ENCODE peak calls at places on chromosome 9, in ten cellular contexts. One of them, this sample, is unnamed. For H3K4me1, H3K9me3 and H3K36me3, the result is how much of the 10 kb centered on the place peaks cover.

GRCh38 chr9:36676823-36677521 is 104.3 kb downstream of the MELK start:
- DNase-seq in prostate gland: no peak
- DNase-seq in fibroblast of lung: no peak
- DNase-seq in PC-9: no peak
- DNase-seq in hepatocyte: no peak
- DNase-seq in HAP-1: no peak
- DNase-seq in heart right ventricle: no peak
- DNase-seq in neural progenitor cell: no peak
- DNase-seq in tibial artery: no peak
- DNase-seq in A673: peak
- DNase-seq in this sample: no peak

GRCh38 chr9:104276709-104277245 is 182.7 kb downstream of the SMC2 start:
- DNase-seq in prostate gland: no peak
- DNase-seq in fibroblast of lung: no peak
- DNase-seq in PC-9: no peak
- DNase-seq in hepatocyte: no peak
- DNase-seq in HAP-1: no peak
- DNase-seq in heart right ventricle: no peak
- DNase-seq in neural progenitor cell: no peak
- DNase-seq in tibial artery: no peak
- DNase-seq in A673: no peak
- DNase-seq in this sample: no peak

GRCh38 chr9:94656976-94657375 is 17.7 kb upstream of the FBP1 start:
- DNase-seq in prostate gland: no peak
- DNase-seq in fibroblast of lung: no peak
- DNase-seq in PC-9: no peak
- DNase-seq in hepatocyte: no peak
- DNase-seq in HAP-1: no peak
- DNase-seq in heart right ventricle: no peak
- DNase-seq in neural progenitor cell: peak
- DNase-seq in tibial artery: no peak
- DNase-seq in A673: no peak
- DNase-seq in this sample: no peak

GRCh38 chr9:72839140-72839539 is 113.7 kb downstream of the ALDH1A1 start:
- DNase-seq in prostate gland: no peak
- DNase-seq in fibroblast of lung: peak
- DNase-seq in PC-9: no peak
- DNase-seq in hepatocyte: peak
- DNase-seq in HAP-1: peak
- DNase-seq in heart right ventricle: no peak
- DNase-seq in neural progenitor cell: no peak
- DNase-seq in tibial artery: no peak
- DNase-seq in A673: no peak
- DNase-seq in this sample: no peak

GRCh38 chr9:13268469-13268868 is 11.0 kb downstream of the MPDZ start:
- DNase-seq in prostate gland: no peak
- DNase-seq in fibroblast of lung: no peak
- DNase-seq in PC-9: no peak
- DNase-seq in hepatocyte: no peak
- DNase-seq in HAP-1: no peak
- DNase-seq in heart right ventricle: no peak
- DNase-seq in neural progenitor cell: no peak
- DNase-seq in tibial artery: no peak
- DNase-seq in A673: peak
- DNase-seq in this sample: no peak

GRCh38 chr9:37082214-37082765 is 38.1 kb upstream of the ZCCHC7 start:
- DNase-seq in prostate gland: no peak
- DNase-seq in fibroblast of lung: no peak
- DNase-seq in PC-9: no peak
- DNase-seq in hepatocyte: no peak
- DNase-seq in HAP-1: no peak
- DNase-seq in heart right ventricle: no peak
- DNase-seq in neural progenitor cell: no peak
- DNase-seq in tibial artery: no peak
- DNase-seq in A673: no peak
- DNase-seq in this sample: peak

GRCh38 chr9:17719053-17719452 is 140.2 kb downstream of the SH3GL2 start:
- DNase-seq in prostate gland: no peak
- DNase-seq in fibroblast of lung: no peak
- DNase-seq in PC-9: no peak
- DNase-seq in hepatocyte: no peak
- DNase-seq in HAP-1: no peak
- DNase-seq in heart right ventricle: no peak
- DNase-seq in neural progenitor cell: no peak
- DNase-seq in tibial artery: no peak
- DNase-seq in A673: no peak
- DNase-seq in this sample: no peak

GRCh38 chr9:81562221-81563019 is 126.9 kb downstream of the TLE1 start:
- DNase-seq in prostate gland: no peak
- DNase-seq in fibroblast of lung: peak
- DNase-seq in PC-9: peak
- DNase-seq in hepatocyte: peak
- DNase-seq in HAP-1: no peak
- DNase-seq in heart right ventricle: peak
- DNase-seq in neural progenitor cell: peak
- DNase-seq in tibial artery: peak
- DNase-seq in A673: no peak
- DNase-seq in this sample: no peak

GRCh38 chr9:101737705-101738565 is 512 bp downstream of the GRIN3A start:
- DNase-seq in prostate gland: no peak
- DNase-seq in fibroblast of lung: no peak
- DNase-seq in PC-9: no peak
- DNase-seq in hepatocyte: peak
- DNase-seq in HAP-1: no peak
- DNase-seq in heart right ventricle: no peak
- DNase-seq in neural progenitor cell: peak
- DNase-seq in tibial artery: no peak
- DNase-seq in A673: peak
- DNase-seq in this sample: no peak

GRCh38 chr9:7121664-7122063 is 363.9 kb downstream of the KDM4C start:
- DNase-seq in prostate gland: no peak
- DNase-seq in fibroblast of lung: no peak
- DNase-seq in PC-9: no peak
- DNase-seq in hepatocyte: no peak
- DNase-seq in HAP-1: no peak
- DNase-seq in heart right ventricle: no peak
- DNase-seq in neural progenitor cell: no peak
- DNase-seq in tibial artery: no peak
- DNase-seq in A673: no peak
- DNase-seq in this sample: peak

GRCh38 chr9:19481971-19482404 is 73.2 kb downstream of the ACER2 start:
- DNase-seq in prostate gland: no peak
- DNase-seq in fibroblast of lung: no peak
- DNase-seq in PC-9: no peak
- DNase-seq in hepatocyte: no peak
- DNase-seq in HAP-1: no peak
- DNase-seq in heart right ventricle: no peak
- DNase-seq in neural progenitor cell: no peak
- DNase-seq in tibial artery: no peak
- DNase-seq in A673: no peak
- DNase-seq in this sample: no peak

GRCh38 chr9:92155221-92155620 is 40.0 kb upstream of the SPTLC1 start:
- DNase-seq in prostate gland: no peak
- DNase-seq in fibroblast of lung: no peak
- DNase-seq in PC-9: no peak
- DNase-seq in hepatocyte: no peak
- DNase-seq in HAP-1: no peak
- DNase-seq in heart right ventricle: no peak
- DNase-seq in neural progenitor cell: no peak
- DNase-seq in tibial artery: no peak
- DNase-seq in A673: no peak
- DNase-seq in this sample: no peak

GRCh38 chr9:11933926-11934325 is 759.3 kb upstream of the TYRP1 start:
- DNase-seq in prostate gland: no peak
- DNase-seq in fibroblast of lung: peak
- DNase-seq in PC-9: no peak
- DNase-seq in hepatocyte: peak
- DNase-seq in HAP-1: no peak
- DNase-seq in heart right ventricle: no peak
- DNase-seq in neural progenitor cell: no peak
- DNase-seq in tibial artery: no peak
- DNase-seq in A673: peak
- DNase-seq in this sample: no peak

GRCh38 chr9:116546711-116547581 is 140.2 kb upstream of the TRIM32 start:
- DNase-seq in prostate gland: no peak
- DNase-seq in fibroblast of lung: peak
- DNase-seq in PC-9: no peak
- DNase-seq in hepatocyte: peak
- DNase-seq in HAP-1: no peak
- DNase-seq in heart right ventricle: no peak
- DNase-seq in neural progenitor cell: no peak
- DNase-seq in tibial artery: no peak
- DNase-seq in A673: no peak
- DNase-seq in this sample: peak

GRCh38 chr9:72882117-72882775 is 70.6 kb downstream of the ALDH1A1 start:
- DNase-seq in prostate gland: no peak
- DNase-seq in fibroblast of lung: no peak
- DNase-seq in PC-9: no peak
- DNase-seq in hepatocyte: no peak
- DNase-seq in HAP-1: no peak
- DNase-seq in heart right ventricle: peak
- DNase-seq in neural progenitor cell: no peak
- DNase-seq in tibial artery: peak
- DNase-seq in A673: no peak
- DNase-seq in this sample: no peak

GRCh38 chr9:124392254-124392653 is 23.0 kb downstream of the PSMB7 start:
- DNase-seq in prostate gland: no peak
- DNase-seq in fibroblast of lung: no peak
- DNase-seq in PC-9: peak
- DNase-seq in hepatocyte: no peak
- DNase-seq in HAP-1: no peak
- DNase-seq in heart right ventricle: no peak
- DNase-seq in neural progenitor cell: no peak
- DNase-seq in tibial artery: peak
- DNase-seq in A673: peak
- DNase-seq in this sample: no peak

GRCh38 chr9:127903557-127904475 is 4.4 kb upstream of the ST6GALNAC6 start:
- DNase-seq in prostate gland: no peak
- DNase-seq in fibroblast of lung: no peak
- DNase-seq in PC-9: no peak
- DNase-seq in hepatocyte: peak
- DNase-seq in HAP-1: no peak
- DNase-seq in heart right ventricle: peak
- DNase-seq in neural progenitor cell: no peak
- DNase-seq in tibial artery: peak
- DNase-seq in A673: no peak
- DNase-seq in this sample: peak

GRCh38 chr9:93500571-93501298 is 47.4 kb upstream of the FAM120AOS start:
- DNase-seq in prostate gland: no peak
- DNase-seq in fibroblast of lung: no peak
- DNase-seq in PC-9: no peak
- DNase-seq in hepatocyte: no peak
- DNase-seq in HAP-1: no peak
- DNase-seq in heart right ventricle: no peak
- DNase-seq in neural progenitor cell: no peak
- DNase-seq in tibial artery: no peak
- DNase-seq in A673: no peak
- DNase-seq in this sample: no peak

GRCh38 chr9:742104-742503 is 99.4 kb upstream of the DMRT1 start:
- DNase-seq in prostate gland: no peak
- DNase-seq in fibroblast of lung: no peak
- DNase-seq in PC-9: no peak
- DNase-seq in hepatocyte: no peak
- DNase-seq in HAP-1: no peak
- DNase-seq in heart right ventricle: no peak
- DNase-seq in neural progenitor cell: no peak
- DNase-seq in tibial artery: no peak
- DNase-seq in A673: no peak
- DNase-seq in this sample: no peak
- H3K4me1 ChIP-seq in prostate gland: under half
- H3K4me1 ChIP-seq in fibroblast of lung: under half
- H3K4me1 ChIP-seq in PC-9: under half
- H3K4me1 ChIP-seq in hepatocyte: under half
- H3K4me1 ChIP-seq in HAP-1: under half
- H3K4me1 ChIP-seq in heart right ventricle: half or more
- H3K4me1 ChIP-seq in neural progenitor cell: under half
- H3K4me1 ChIP-seq in tibial artery: under half
- H3K4me1 ChIP-seq in A673: under half
- H3K4me1 ChIP-seq in this sample: under half

GRCh38 chr9:21903380-21903965 is 90.7 kb downstream of the CDKN2A start:
- DNase-seq in prostate gland: no peak
- DNase-seq in fibroblast of lung: no peak
- DNase-seq in PC-9: no peak
- DNase-seq in hepatocyte: no peak
- DNase-seq in HAP-1: no peak
- DNase-seq in heart right ventricle: no peak
- DNase-seq in neural progenitor cell: no peak
- DNase-seq in tibial artery: no peak
- DNase-seq in A673: peak
- DNase-seq in this sample: no peak
- H3K9me3 ChIP-seq in prostate gland: under half
- H3K9me3 ChIP-seq in fibroblast of lung: under half
- H3K9me3 ChIP-seq in PC-9: under half
- H3K9me3 ChIP-seq in hepatocyte: under half
- H3K9me3 ChIP-seq in HAP-1: under half
- H3K9me3 ChIP-seq in heart right ventricle: under half
- H3K9me3 ChIP-seq in neural progenitor cell: under half
- H3K9me3 ChIP-seq in tibial artery: half or more
- H3K9me3 ChIP-seq in A673: under half
- H3K9me3 ChIP-seq in this sample: under half

GRCh38 chr9:78786794-78787193 is 489.9 kb downstream of the PSAT1 start:
- DNase-seq in prostate gland: no peak
- DNase-seq in fibroblast of lung: peak
- DNase-seq in PC-9: no peak
- DNase-seq in hepatocyte: peak
- DNase-seq in HAP-1: no peak
- DNase-seq in heart right ventricle: no peak
- DNase-seq in neural progenitor cell: no peak
- DNase-seq in tibial artery: no peak
- DNase-seq in A673: no peak
- DNase-seq in this sample: no peak
- H3K36me3 ChIP-seq in prostate gland: under half
- H3K36me3 ChIP-seq in fibroblast of lung: under half
- H3K36me3 ChIP-seq in PC-9: under half
- H3K36me3 ChIP-seq in hepatocyte: under half
- H3K36me3 ChIP-seq in HAP-1: under half
- H3K36me3 ChIP-seq in heart right ventricle: under half
- H3K36me3 ChIP-seq in neural progenitor cell: under half
- H3K36me3 ChIP-seq in tibial artery: under half
- H3K36me3 ChIP-seq in A673: under half
- H3K36me3 ChIP-seq in this sample: under half

DNA sequence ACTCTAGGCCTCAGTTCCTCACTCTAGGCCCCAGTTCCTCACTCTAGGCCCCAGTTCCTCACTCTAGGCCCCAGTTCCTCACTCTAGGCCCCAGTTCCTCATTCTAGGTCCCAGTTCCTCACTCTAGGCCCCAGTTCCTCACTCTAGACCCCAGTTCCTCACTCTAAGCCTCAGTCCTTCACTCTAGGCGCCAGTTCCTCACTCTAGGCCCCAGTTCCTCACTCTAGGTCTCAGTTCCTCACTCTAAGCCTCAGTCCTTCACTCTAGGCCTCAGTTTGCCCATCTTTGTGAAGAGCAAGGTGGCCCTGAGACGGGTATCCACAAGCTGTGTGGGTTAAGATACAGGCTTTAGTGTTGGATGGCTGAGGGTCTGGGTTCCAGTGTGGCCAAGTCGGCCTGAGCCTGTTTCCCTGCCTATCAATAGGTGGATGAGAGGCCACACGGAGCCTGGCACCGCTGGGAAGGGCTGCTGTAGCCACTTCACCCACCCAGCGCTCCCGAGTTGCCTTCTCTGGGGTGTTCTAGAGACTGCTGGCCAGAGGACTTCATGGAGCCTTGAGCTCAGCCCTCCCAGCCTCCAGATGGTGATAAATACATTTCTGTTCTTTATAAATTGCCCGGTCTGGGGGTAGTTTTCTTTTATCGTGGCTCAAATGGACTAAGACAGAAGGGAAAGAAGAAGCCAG is 150.1 kb downstream of the RXRA start:
- DNase-seq in prostate gland: no peak
- DNase-seq in fibroblast of lung: no peak
- DNase-seq in PC-9: no peak
- DNase-seq in hepatocyte: no peak
- DNase-seq in HAP-1: no peak
- DNase-seq in heart right ventricle: no peak
- DNase-seq in neural progenitor cell: no peak
- DNase-seq in tibial artery: no peak
- DNase-seq in A673: no peak
- DNase-seq in this sample: no peak
- H3K4me1 ChIP-seq in prostate gland: under half
- H3K4me1 ChIP-seq in fibroblast of lung: under half
- H3K4me1 ChIP-seq in PC-9: under half
- H3K4me1 ChIP-seq in hepatocyte: under half
- H3K4me1 ChIP-seq in HAP-1: under half
- H3K4me1 ChIP-seq in heart right ventricle: under half
- H3K4me1 ChIP-seq in neural progenitor cell: under half
- H3K4me1 ChIP-seq in tibial artery: under half
- H3K4me1 ChIP-seq in A673: under half
- H3K4me1 ChIP-seq in this sample: under half